ENCODE peak calls at places on chromosomes 13 and 19, in eight cellular contexts. U is foreskin keratinocyte; D is AG09309; B is fibroblast of lung; L is kidney epithelial cell; Y is cardiac muscle cell; G is activated CD8-positive, alpha-beta T cell treated with anti-CD3 and anti-CD28 coated beads for 36 hours; O is upper lobe of right lung. X is an unnamed sample.

GRCh38 chr13:33312150-33312908 is 26.8 kb upstream of the STARD13 start:
- DNase-seq in O (no peak), L (no peak), G (no peak), D (no peak), Y (peak; percentile 36), U (peak; percentile 56), B (peak; percentile 14), X (no peak)

GRCh38 chr13:90906554-90906953 is 440.9 kb upstream of the MIR17HG start:
- DNase-seq in B (no peak), L (no peak), U (no peak), G (no peak), O (no peak), Y (no peak), D (no peak), X (no peak)

GRCh38 chr19:53511933-53512374 is 26.0 kb upstream of the ZNF331 start:
- DNase-seq in Y (peak; percentile 69), B (peak; percentile 56), G (peak; percentile 73), D (peak; percentile 46), U (peak; percentile 52), L (no peak), O (peak; percentile 71), X (peak; percentile 62)

GRCh38 chr19:45147835-45148676 is 12.7 kb downstream of the NKPD1 start:
- DNase-seq in G (no peak), L (no peak), O (no peak), U (no peak), B (no peak), Y (no peak), D (no peak), X (no peak)

GRCh38 chr13:73870970-73871935 is 263.0 kb downstream of the KLF12 start:
- DNase-seq in D (peak; percentile 59), O (no peak), U (no peak), L (peak; percentile 34), Y (peak; percentile 93), G (peak; percentile 54), B (peak; percentile 96), X (no peak)

GRCh38 chr19:35395762-35396199 is 24.9 kb downstream of the GPR42 start:
- DNase-seq in G (no peak), B (no peak), U (no peak), Y (no peak), O (no peak), D (no peak), L (no peak), X (no peak)

GRCh38 chr19:38218204-38218603 is 5.8 kb downstream of the DPF1 start:
- DNase-seq in G (no peak), O (no peak), B (no peak), Y (no peak), D (no peak), L (no peak), U (no peak), X (no peak)

GRCh38 chr13:102132896-102133295 is 269.0 kb downstream of the FGF14 start:
- DNase-seq in G (no peak), Y (no peak), L (no peak), B (no peak), D (no peak), O (no peak), U (no peak), X (no peak)

GRCh38 chr19:30444686-30445232 is 72.6 kb downstream of the ZNF536 start:
- DNase-seq in D (no peak), G (no peak), L (no peak), O (no peak), B (no peak), Y (no peak), U (no peak), X (no peak)

GRCh38 chr19:34732548-34733255 is 1.3 kb upstream of the ZNF181 start:
- DNase-seq in G (peak; percentile 10), B (no peak), Y (no peak), L (no peak), U (no peak), O (no peak), D (no peak), X (no peak)

GRCh38 chr13:95893861-95894260 is 159.3 kb downstream of the UGGT2 start:
- DNase-seq in Y (no peak), O (no peak), L (no peak), D (no peak), G (no peak), B (no peak), U (no peak), X (no peak)

GRCh38 chr19:18961767-18962423 is 20.9 kb upstream of the HOMER3 start:
- DNase-seq in G (peak; percentile 35), L (no peak), Y (no peak), O (no peak), U (no peak), D (no peak), B (no peak), X (peak; percentile 57)

GRCh38 chr19:34269968-34270621 is 15.7 kb downstream of the GARRE1 start:
- DNase-seq in Y (peak; percentile 81), D (no peak), O (peak; percentile 70), B (peak; percentile 83), L (peak; percentile 68), G (peak; percentile 77), U (peak; percentile 78), X (peak; percentile 5)

GRCh38 chr13:73189365-73189764 is 130.6 kb downstream of the KLF5 start:
- DNase-seq in G (no peak), B (no peak), D (no peak), O (no peak), L (no peak), U (peak; percentile 55), Y (no peak), X (no peak)

GRCh38 chr13:41547253-41548000 is 90.1 kb downstream of the RGCC start:
- DNase-seq in O (no peak), Y (peak; percentile 21), U (peak; percentile 35), L (no peak), G (no peak), B (peak; percentile 18), D (peak; percentile 18), X (peak; percentile 52)

GRCh38 chr19:54345938-54346386 is 7.0 kb upstream of the LILRA4 start:
- DNase-seq in B (no peak), Y (no peak), U (no peak), O (peak; percentile 20), L (no peak), D (no peak), G (no peak), X (no peak)

DNA sequence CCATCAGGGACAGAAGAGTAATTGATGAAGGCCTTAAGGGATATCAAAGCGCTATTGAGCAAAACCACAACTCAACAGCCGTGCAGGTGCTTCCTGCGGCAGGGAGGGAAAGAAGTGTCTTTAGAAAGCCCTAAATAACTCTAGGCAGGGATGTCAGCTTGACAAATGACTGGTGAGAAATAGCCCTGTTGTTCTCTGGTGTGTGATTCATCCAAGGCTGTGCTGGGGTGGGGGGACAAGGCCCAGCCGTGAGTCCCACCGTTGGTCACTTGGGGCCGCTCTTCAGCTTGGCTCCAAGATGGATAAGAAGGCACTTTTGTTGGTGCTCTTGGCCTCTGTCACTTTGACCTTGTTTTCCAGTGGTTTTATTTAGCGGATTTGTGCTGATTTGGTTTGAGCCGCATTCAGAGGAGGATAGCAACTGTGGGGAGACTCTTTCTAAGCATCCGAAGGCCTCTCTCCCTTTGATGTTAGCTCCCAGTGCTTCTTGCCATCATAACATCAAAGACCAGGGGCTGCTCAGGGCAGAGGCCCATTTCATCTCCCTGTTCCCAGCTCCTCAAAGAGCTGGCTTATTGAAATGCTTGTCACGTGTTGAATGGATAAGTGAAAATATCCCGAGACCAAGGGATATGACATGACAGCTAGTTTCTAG is 130.3 kb upstream of the SERP2 start:
- DNase-seq in B (peak; percentile 96), O (no peak), G (peak; percentile 51), L (peak; percentile 70), Y (peak; percentile 77), U (peak; percentile 85), D (no peak), X (peak; percentile 49)
- TF ChIP-seq CTCF in B (peak; percentile 67), O (peak; percentile 55), G (no peak), L (peak; percentile 64), Y (peak; percentile 44), U (no peak), D (peak; percentile 33), X (peak; percentile 54)

GRCh38 chr13:112700291-112701060 is 10.6 kb downstream of the ATP11A start:
- DNase-seq in D (no peak), Y (no peak), O (no peak), G (no peak), U (no peak), B (no peak), L (no peak), X (no peak)

GRCh38 chr13:112696869-112697465 is 7.1 kb downstream of the ATP11A start:
- DNase-seq in B (no peak), U (no peak), O (no peak), G (no peak), L (no peak), Y (no peak), D (no peak), X (no peak)

GRCh38 chr13:112697756-112698655 is 8.2 kb downstream of the ATP11A start:
- DNase-seq in D (peak; percentile 49), L (no peak), U (no peak), Y (no peak), G (no peak), B (no peak), O (no peak), X (no peak)

GRCh38 chr13:112702341-112702982 is 12.6 kb downstream of the ATP11A start:
- DNase-seq in G (no peak), L (no peak), D (no peak), Y (no peak), B (no peak), U (no peak), O (no peak), X (no peak)

GRCh38 chr13:112699318-112699918 is 9.6 kb downstream of the ATP11A start:
- DNase-seq in L (no peak), B (no peak), G (no peak), O (no peak), U (no peak), Y (no peak), D (no peak), X (no peak)
- TF ChIP-seq CTCF in L (no peak), B (no peak), G (no peak), O (no peak), U (no peak), Y (no peak), D (no peak), X (no peak)

GRCh38 chr13:110616103-110617101 is 1.1 kb downstream of the NAXD start:
- DNase-seq in U (peak; percentile 60), B (peak; percentile 63), L (no peak), O (no peak), D (no peak), G (peak; percentile 73), Y (peak; percentile 38), X (no peak)
- TF ChIP-seq CTCF in U (no peak), B (peak; percentile 17), L (peak; percentile 20), O (no peak), D (no peak), G (no peak), Y (peak; percentile 17), X (no peak)

DNA sequence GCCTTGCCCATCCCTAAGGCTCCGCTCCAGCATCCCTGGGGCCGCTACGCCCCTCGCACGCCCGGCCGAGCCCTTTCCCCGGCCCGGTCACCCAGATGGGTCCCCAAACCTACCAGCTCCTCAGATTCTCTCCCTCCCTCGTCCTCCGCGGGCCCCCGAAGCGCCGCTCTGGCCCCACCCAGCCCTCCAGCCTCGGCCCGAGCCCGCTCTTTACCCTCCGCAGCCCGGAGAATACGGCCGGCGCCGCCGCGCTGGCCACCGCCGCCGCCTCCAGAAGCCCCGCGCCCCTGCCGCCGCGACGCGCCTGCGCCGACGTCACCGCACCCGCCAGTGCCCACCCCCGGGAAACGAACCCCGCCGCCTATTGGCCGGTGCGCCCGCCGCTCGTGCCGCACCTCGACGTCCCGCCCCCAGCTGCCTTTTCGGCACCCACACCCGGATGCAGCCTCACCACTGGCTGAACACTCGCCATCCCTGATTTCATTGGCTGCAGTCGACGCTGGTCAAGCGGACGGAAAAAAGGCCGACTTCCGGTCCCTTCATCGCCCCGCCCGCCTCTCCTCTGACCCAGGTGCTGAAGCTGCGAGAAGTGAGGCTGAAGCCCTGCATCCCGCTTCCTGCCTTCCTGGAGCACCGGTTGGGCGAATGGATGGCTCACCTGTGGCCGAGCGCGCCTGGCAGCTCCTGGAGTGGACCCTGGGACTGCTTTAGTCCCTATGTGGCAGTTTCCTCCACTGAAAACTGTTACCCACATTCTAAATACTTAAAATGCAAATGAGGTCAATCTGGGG is at the start of gene DAPK3:
- DNase-seq in L (peak; percentile 91), D (peak; percentile 91), G (peak; percentile 96), Y (peak; percentile 99), U (peak; percentile 97), B (peak; percentile 97), O (peak; percentile 98), X (peak; percentile 98)
- TF ChIP-seq CTCF in L (no peak), D (no peak), G (no peak), Y (no peak), U (peak; percentile 6), B (no peak), O (no peak), X (no peak)

X was measured in nephron progenitor cell.